ENCODE peak calls at places on chromosomes 7 and 10, in five cellular contexts. Z is PC-9, T is heart left ventricle, N is HCT116, O is cardiac muscle cell. D is an unnamed sample.

GRCh38 chr7:73437699-73438416 is 4.3 kb downstream of the FZD9 start:
- DNase-seq in O (no peak), N (no peak), T (no peak), Z (no peak), D (peak; percentile 52)

GRCh38 chr7:107938448-107939250 is 47.7 kb downstream of the DLD start:
- DNase-seq in T (peak; percentile 51), O (no peak), N (no peak), Z (no peak), D (no peak)

GRCh38 chr7:1255817-1256340 is 23.2 kb downstream of the UNCX start:
- DNase-seq in Z (no peak), T (no peak), N (no peak), O (no peak), D (peak; percentile 8)

GRCh38 chr7:120959929-120960484 is 9.4 kb downstream of the ING3 start:
- DNase-seq in Z (no peak), N (no peak), T (no peak), O (no peak), D (no peak)

GRCh38 chr7:128041203-128041602 is 10.0 kb upstream of the LRRC4 start:
- DNase-seq in O (no peak), T (no peak), Z (peak; percentile 50), N (no peak), D (no peak)

GRCh38 chr7:41189866-41190265 is 513.0 kb downstream of the INHBA start:
- DNase-seq in Z (peak; percentile 61), N (peak; percentile 33), T (no peak), O (no peak), D (no peak)

GRCh38 chr10:63940277-63940972 is 419.2 kb downstream of the REEP3 start:
- DNase-seq in N (no peak), T (no peak), O (no peak), Z (no peak), D (no peak)

GRCh38 chr10:96017227-96017687 is 26.1 kb upstream of the CCNJ start:
- DNase-seq in T (no peak), O (peak; percentile 76), N (peak; percentile 51), Z (peak; percentile 17), D (no peak)

GRCh38 chr10:36172574-36172973 is 530.5 kb upstream of the FZD8 start:
- DNase-seq in Z (no peak), O (no peak), N (no peak), T (peak; percentile 26), D (no peak)

GRCh38 chr10:3898821-3899220 is 113.8 kb upstream of the KLF6 start:
- DNase-seq in O (no peak), Z (peak; percentile 58), T (no peak), N (peak; percentile 34), D (no peak)

GRCh38 chr10:124224331-124225028 is 131.1 kb upstream of the CHST15 start:
- DNase-seq in O (no peak), T (no peak), Z (no peak), N (no peak), D (no peak)

GRCh38 chr7:74288034-74288881 is 949 bp upstream of the CLIP2 start:
- DNase-seq in Z (peak; percentile 51), O (no peak), N (no peak), T (no peak), D (no peak)

GRCh38 chr7:68629-69028 is 123.7 kb upstream of the FAM20C start:
- DNase-seq in N (no peak), O (no peak), Z (peak; percentile 38), T (no peak), D (peak; percentile 36)

GRCh38 chr7:140609646-140610045 is 31.0 kb downstream of the DENND2A start:
- DNase-seq in T (no peak), N (no peak), Z (no peak), O (no peak), D (no peak)

GRCh38 chr10:79129361-79129997 is 60.7 kb downstream of the ZMIZ1 start:
- DNase-seq in N (no peak), O (peak; percentile 73), Z (no peak), T (no peak), D (peak; percentile 74)

GRCh38 chr7:130506358-130506757 is 14.5 kb downstream of the MEST start:
- DNase-seq in N (no peak), T (no peak), O (no peak), Z (no peak), D (no peak)

GRCh38 chr7:28155019-28155660 is 25.5 kb downstream of the JAZF1 start:
- DNase-seq in N (no peak), T (no peak), O (no peak), Z (no peak), D (no peak)

GRCh38 chr10:121500591-121501341 is 97.5 kb downstream of the FGFR2 start:
- DNase-seq in Z (no peak), N (no peak), O (no peak), T (no peak), D (no peak)

GRCh38 chr7:152706465-152706864 is 30.5 kb upstream of the XRCC2 start:
- DNase-seq in O (no peak), N (no peak), T (no peak), Z (no peak), D (no peak)

GRCh38 chr7:102140952-102141370 is 145.7 kb upstream of the SH2B2 start:
- DNase-seq in Z (no peak), O (no peak), N (no peak), T (no peak), D (no peak)

GRCh38 chr7:103134866-103135554 is 13.9 kb downstream of the NAPEPLD start:
- DNase-seq in N (no peak), T (no peak), O (no peak), Z (no peak), D (no peak)

GRCh38 chr10:100739516-100740368 is 5.6 kb upstream of the PAX2 start:
- DNase-seq in T (no peak), Z (no peak), O (no peak), N (no peak), D (no peak)

GRCh38 chr7:81768951-81769778 is 682 bp downstream of the HGF start:
- DNase-seq in O (no peak), T (no peak), N (no peak), Z (no peak), D (no peak)

GRCh38 chr7:81769891-81770818 is at the start of gene HGF:
- DNase-seq in Z (no peak), N (no peak), T (peak; percentile 65), O (peak; percentile 14), D (peak; percentile 88)

GRCh38 chr7:81770823-81771222 is 976 bp upstream of the HGF start:
- DNase-seq in T (no peak), O (no peak), Z (no peak), N (no peak), D (no peak)

GRCh38 chr7:81767883-81768282 is 2.0 kb downstream of the HGF start:
- DNase-seq in T (no peak), N (no peak), Z (no peak), O (no peak), D (no peak)
- H3K27ac ChIP-seq in T (peak overlapping the region; percentile 44), N (no peak overlapping the region), Z (no peak overlapping the region), O (no peak overlapping the region), D (no peak overlapping the region)

GRCh38 chr7:138170298-138170697 is 94.0 kb downstream of the AKR1D1 start:
- DNase-seq in N (no peak), T (no peak), Z (no peak), O (no peak), D (no peak)

GRCh38 chr7:138173548-138173947 is 97.3 kb downstream of the AKR1D1 start:
- DNase-seq in T (no peak), N (no peak), Z (no peak), O (no peak), D (no peak)

GRCh38 chr7:138167869-138168296 is 91.6 kb downstream of the AKR1D1 start:
- DNase-seq in O (no peak), N (no peak), T (no peak), Z (no peak), D (no peak)

GRCh38 chr7:138169441-138169851 is 93.2 kb downstream of the AKR1D1 start:
- DNase-seq in N (no peak), O (no peak), Z (peak; percentile 10), T (no peak), D (no peak)

GRCh38 chr7:138170959-138171703 is 94.9 kb downstream of the AKR1D1 start:
- DNase-seq in T (no peak), Z (no peak), N (no peak), O (peak; percentile 14), D (no peak)
- H3K4me3 ChIP-seq in T (no peak overlapping the region), Z (no peak overlapping the region), N (no peak overlapping the region), O (no peak overlapping the region), D (no peak overlapping the region)

GRCh38 chr7:2613113-2613925 is 18.5 kb upstream of the TTYH3 start:
- DNase-seq in O (no peak), Z (no peak), T (no peak), N (no peak), D (peak; percentile 52)

GRCh38 chr7:2611401-2611800 is 20.4 kb upstream of the TTYH3 start:
- DNase-seq in N (no peak), Z (peak; percentile 72), O (no peak), T (no peak), D (no peak)

GRCh38 chr7:2613926-2614613 is 17.7 kb upstream of the TTYH3 start:
- DNase-seq in T (no peak), N (no peak), Z (no peak), O (peak; percentile 48), D (peak; percentile 79)

GRCh38 chr7:2611921-2612320 is 19.9 kb upstream of the TTYH3 start:
- DNase-seq in N (no peak), T (no peak), O (no peak), Z (no peak), D (no peak)

GRCh38 chr7:2612445-2613112 is 19.2 kb upstream of the TTYH3 start:
- DNase-seq in T (no peak), N (peak; percentile 39), O (no peak), Z (peak; percentile 41), D (peak; percentile 61)
- H3K27ac ChIP-seq in T (peak overlapping the region; percentile 83), N (no peak overlapping the region), O (peak overlapping the region; percentile 97), Z (no peak overlapping the region), D (peak overlapping the region; percentile 61)

DNA sequence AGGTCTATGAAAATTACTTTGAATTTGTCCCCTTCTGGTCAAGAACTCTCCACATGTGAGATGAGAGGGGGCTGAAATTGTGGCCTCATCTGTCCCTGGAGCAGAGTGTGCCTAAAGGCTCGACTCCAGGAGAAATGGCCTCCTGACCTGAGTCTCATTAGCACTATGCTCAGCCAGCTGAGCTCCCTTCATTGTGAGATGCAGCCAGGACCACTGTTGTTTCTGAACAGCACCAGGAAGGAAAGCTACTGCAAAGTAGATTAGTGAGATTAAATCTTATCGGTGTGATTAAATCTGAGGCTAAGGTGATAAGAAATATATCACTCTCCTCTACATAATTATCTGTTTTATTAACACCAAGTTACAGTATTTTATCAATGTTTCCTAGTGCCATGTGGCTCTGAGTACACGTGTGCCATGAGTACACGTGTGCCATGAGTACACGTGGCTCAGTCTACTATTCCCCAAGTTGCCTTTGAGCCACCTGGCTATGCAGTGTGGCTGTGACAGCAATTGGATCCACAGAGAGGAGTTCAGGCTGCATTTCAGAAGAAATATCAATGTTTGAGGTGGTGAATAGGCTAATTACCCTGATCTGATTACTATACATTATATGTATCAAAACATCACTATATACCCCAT is 126.9 kb downstream of the IPMK start:
- DNase-seq in O (no peak), N (no peak), Z (no peak), T (no peak), D (no peak)
- H3K4me3 ChIP-seq in O (no peak overlapping the region), N (no peak overlapping the region), Z (no peak overlapping the region), T (no peak overlapping the region), D (no peak overlapping the region)

GRCh38 chr7:32893225-32893560 is 1.6 kb upstream of the KBTBD2 start:
- DNase-seq in Z (no peak), T (no peak), O (no peak), N (no peak), D (no peak)
- H3K27ac ChIP-seq in Z (peak overlapping the region; percentile 87), T (peak overlapping the region; percentile 99), O (peak overlapping the region; percentile 95), N (peak overlapping the region; percentile 89), D (peak overlapping the region; percentile 48)

GRCh38 chr7:5200561-5201235 is 10.7 kb downstream of the WIPI2 start:
- DNase-seq in O (no peak), N (no peak), T (no peak), Z (no peak), D (no peak)
- H3K4me3 ChIP-seq in O (no peak overlapping the region), N (no peak overlapping the region), T (no peak overlapping the region), Z (no peak overlapping the region), D (no peak overlapping the region)

D was measured in right cardiac atrium.